ENCODE peak calls at places on chromosomes 4 and X, in six cellular contexts. One of them, this sample, is unnamed.

GRCh38 chr4:82758701-82759685 is 39.6 kb downstream of the SCD5 start:
- DNase-seq in fibroblast of villous mesenchyme: no peak
- DNase-seq in activated CD8-positive, alpha-beta T cell treated with anti-CD3 and anti-CD28 coated beads for 36 hours: no peak
- DNase-seq in iPS-NIHi11: no peak
- DNase-seq in natural killer cell: no peak
- DNase-seq in ureter: no peak
- DNase-seq in this sample: no peak

GRCh38 chrX:42519666-42520231 is 258.2 kb downstream of the PPP1R2C start:
- DNase-seq in fibroblast of villous mesenchyme: peak; percentile 47
- DNase-seq in activated CD8-positive, alpha-beta T cell treated with anti-CD3 and anti-CD28 coated beads for 36 hours: no peak
- DNase-seq in iPS-NIHi11: no peak
- DNase-seq in natural killer cell: no peak
- DNase-seq in ureter: no peak
- DNase-seq in this sample: no peak

GRCh38 chrX:69158166-69159040 is 6.8 kb downstream of the PJA1 start:
- DNase-seq in fibroblast of villous mesenchyme: peak; percentile 79
- DNase-seq in activated CD8-positive, alpha-beta T cell treated with anti-CD3 and anti-CD28 coated beads for 36 hours: peak; percentile 46
- DNase-seq in iPS-NIHi11: peak; percentile 39
- DNase-seq in natural killer cell: no peak
- DNase-seq in ureter: peak; percentile 73
- DNase-seq in this sample: peak; percentile 45

GRCh38 chrX:111914398-111915092 is 38.6 kb downstream of the TRPC5OS start:
- DNase-seq in fibroblast of villous mesenchyme: peak; percentile 16
- DNase-seq in activated CD8-positive, alpha-beta T cell treated with anti-CD3 and anti-CD28 coated beads for 36 hours: no peak
- DNase-seq in iPS-NIHi11: peak; percentile 3
- DNase-seq in natural killer cell: no peak
- DNase-seq in ureter: no peak
- DNase-seq in this sample: no peak

GRCh38 chr4:25088342-25088952 is 57.7 kb upstream of the LGI2 start:
- DNase-seq in fibroblast of villous mesenchyme: no peak
- DNase-seq in activated CD8-positive, alpha-beta T cell treated with anti-CD3 and anti-CD28 coated beads for 36 hours: peak; percentile 21
- DNase-seq in iPS-NIHi11: no peak
- DNase-seq in natural killer cell: no peak
- DNase-seq in ureter: no peak
- DNase-seq in this sample: no peak

GRCh38 chr4:8540072-8540471 is 40.1 kb upstream of the GPR78 start:
- DNase-seq in fibroblast of villous mesenchyme: no peak
- DNase-seq in activated CD8-positive, alpha-beta T cell treated with anti-CD3 and anti-CD28 coated beads for 36 hours: peak; percentile 42
- DNase-seq in iPS-NIHi11: peak; percentile 5
- DNase-seq in natural killer cell: no peak
- DNase-seq in ureter: no peak
- DNase-seq in this sample: no peak

GRCh38 chr4:3745886-3746656 is 20.1 kb upstream of the ADRA2C start:
- DNase-seq in fibroblast of villous mesenchyme: peak; percentile 65
- DNase-seq in activated CD8-positive, alpha-beta T cell treated with anti-CD3 and anti-CD28 coated beads for 36 hours: no peak
- DNase-seq in iPS-NIHi11: no peak
- DNase-seq in natural killer cell: no peak
- DNase-seq in ureter: no peak
- DNase-seq in this sample: no peak

GRCh38 chrX:123920065-123920785 is 41.3 kb upstream of the STAG2 start:
- DNase-seq in fibroblast of villous mesenchyme: peak; percentile 74
- DNase-seq in activated CD8-positive, alpha-beta T cell treated with anti-CD3 and anti-CD28 coated beads for 36 hours: no peak
- DNase-seq in iPS-NIHi11: no peak
- DNase-seq in natural killer cell: no peak
- DNase-seq in ureter: no peak
- DNase-seq in this sample: no peak

GRCh38 chrX:43141885-43142284 is 363.9 kb upstream of the PPP1R2C start:
- DNase-seq in fibroblast of villous mesenchyme: no peak
- DNase-seq in activated CD8-positive, alpha-beta T cell treated with anti-CD3 and anti-CD28 coated beads for 36 hours: no peak
- DNase-seq in iPS-NIHi11: no peak
- DNase-seq in natural killer cell: no peak
- DNase-seq in ureter: no peak
- DNase-seq in this sample: no peak

GRCh38 chrX:30693999-30694650 is 40.9 kb downstream of the GK start:
- DNase-seq in fibroblast of villous mesenchyme: no peak
- DNase-seq in activated CD8-positive, alpha-beta T cell treated with anti-CD3 and anti-CD28 coated beads for 36 hours: no peak
- DNase-seq in iPS-NIHi11: no peak
- DNase-seq in natural killer cell: no peak
- DNase-seq in ureter: no peak
- DNase-seq in this sample: no peak

GRCh38 chr4:110104661-110105060 is 93.8 kb downstream of the ELOVL6 start:
- DNase-seq in fibroblast of villous mesenchyme: peak; percentile 61
- DNase-seq in activated CD8-positive, alpha-beta T cell treated with anti-CD3 and anti-CD28 coated beads for 36 hours: no peak
- DNase-seq in iPS-NIHi11: no peak
- DNase-seq in natural killer cell: no peak
- DNase-seq in ureter: no peak
- DNase-seq in this sample: no peak

GRCh38 chrX:107541244-107541643 is 87.1 kb upstream of the PRPS1 start:
- DNase-seq in fibroblast of villous mesenchyme: no peak
- DNase-seq in activated CD8-positive, alpha-beta T cell treated with anti-CD3 and anti-CD28 coated beads for 36 hours: no peak
- DNase-seq in iPS-NIHi11: no peak
- DNase-seq in natural killer cell: no peak
- DNase-seq in ureter: no peak
- DNase-seq in this sample: no peak

GRCh38 chrX:134794692-134795091 is 136.4 kb upstream of the PLAC1 start:
- DNase-seq in fibroblast of villous mesenchyme: no peak
- DNase-seq in activated CD8-positive, alpha-beta T cell treated with anti-CD3 and anti-CD28 coated beads for 36 hours: peak; percentile 10
- DNase-seq in iPS-NIHi11: no peak
- DNase-seq in natural killer cell: no peak
- DNase-seq in ureter: no peak
- DNase-seq in this sample: no peak

GRCh38 chr4:145183023-145183422 is 2.6 kb upstream of the OTUD4 start:
- DNase-seq in fibroblast of villous mesenchyme: no peak
- DNase-seq in activated CD8-positive, alpha-beta T cell treated with anti-CD3 and anti-CD28 coated beads for 36 hours: no peak
- DNase-seq in iPS-NIHi11: no peak
- DNase-seq in natural killer cell: no peak
- DNase-seq in ureter: no peak
- DNase-seq in this sample: no peak

GRCh38 chr4:8664031-8664805 is 71.7 kb downstream of the CPZ start:
- DNase-seq in fibroblast of villous mesenchyme: no peak
- DNase-seq in activated CD8-positive, alpha-beta T cell treated with anti-CD3 and anti-CD28 coated beads for 36 hours: no peak
- DNase-seq in iPS-NIHi11: no peak
- DNase-seq in natural killer cell: no peak
- DNase-seq in ureter: no peak
- DNase-seq in this sample: no peak

GRCh38 chr4:177448850-177449249 is 6.6 kb upstream of the AGA start:
- DNase-seq in fibroblast of villous mesenchyme: peak; percentile 81
- DNase-seq in activated CD8-positive, alpha-beta T cell treated with anti-CD3 and anti-CD28 coated beads for 36 hours: no peak
- DNase-seq in iPS-NIHi11: no peak
- DNase-seq in natural killer cell: no peak
- DNase-seq in ureter: no peak
- DNase-seq in this sample: no peak

GRCh38 chr4:6278801-6279197 is 9.1 kb downstream of the WFS1 start:
- DNase-seq in fibroblast of villous mesenchyme: peak; percentile 78
- DNase-seq in activated CD8-positive, alpha-beta T cell treated with anti-CD3 and anti-CD28 coated beads for 36 hours: peak; percentile 49
- DNase-seq in iPS-NIHi11: no peak
- DNase-seq in natural killer cell: no peak
- DNase-seq in ureter: peak; percentile 68
- DNase-seq in this sample: peak; percentile 49

GRCh38 chr4:35105486-35105885 is 1138.8 kb downstream of the ARAP2 start:
- DNase-seq in fibroblast of villous mesenchyme: no peak
- DNase-seq in activated CD8-positive, alpha-beta T cell treated with anti-CD3 and anti-CD28 coated beads for 36 hours: no peak
- DNase-seq in iPS-NIHi11: peak; percentile 4
- DNase-seq in natural killer cell: no peak
- DNase-seq in ureter: no peak
- DNase-seq in this sample: no peak

GRCh38 chrX:119573840-119574393 is 446 bp upstream of the UBE2A start:
- DNase-seq in fibroblast of villous mesenchyme: peak; percentile 48
- DNase-seq in activated CD8-positive, alpha-beta T cell treated with anti-CD3 and anti-CD28 coated beads for 36 hours: no peak
- DNase-seq in iPS-NIHi11: peak; percentile 20
- DNase-seq in natural killer cell: no peak
- DNase-seq in ureter: peak; percentile 47
- DNase-seq in this sample: peak; percentile 37

GRCh38 chrX:102745513-102746133 is 25.1 kb downstream of the GPRASP3 start:
- DNase-seq in fibroblast of villous mesenchyme: no peak
- DNase-seq in activated CD8-positive, alpha-beta T cell treated with anti-CD3 and anti-CD28 coated beads for 36 hours: peak; percentile 35
- DNase-seq in iPS-NIHi11: peak; percentile 61
- DNase-seq in natural killer cell: no peak
- DNase-seq in ureter: peak; percentile 43
- DNase-seq in this sample: no peak

GRCh38 chr4:152255437-152255836 is 280.5 kb downstream of the FBXW7 start:
- DNase-seq in fibroblast of villous mesenchyme: no peak
- DNase-seq in activated CD8-positive, alpha-beta T cell treated with anti-CD3 and anti-CD28 coated beads for 36 hours: peak; percentile 84
- DNase-seq in iPS-NIHi11: no peak
- DNase-seq in natural killer cell: peak; percentile 33
- DNase-seq in ureter: no peak
- DNase-seq in this sample: no peak

GRCh38 chrX:124328765-124329164 is 3.7 kb upstream of the TEX13D start:
- DNase-seq in fibroblast of villous mesenchyme: no peak
- DNase-seq in activated CD8-positive, alpha-beta T cell treated with anti-CD3 and anti-CD28 coated beads for 36 hours: no peak
- DNase-seq in iPS-NIHi11: no peak
- DNase-seq in natural killer cell: no peak
- DNase-seq in ureter: no peak
- DNase-seq in this sample: no peak

This sample was measured in colonic mucosa.